ENCODE peak calls at places on chromosomes 12 and 14, in seven cellular contexts. K, F, V, T, J, M and I are unnamed samples.

GRCh38 chr12:113092478-113093408 is 36.2 kb downstream of the DTX1 start:
- DNase-seq in K (peak), F (peak), V (no peak), T (no peak), J (peak), M (no peak), I (no peak)

GRCh38 chr12:56676851-56677601 is 11.1 kb downstream of the PTGES3 start:
- DNase-seq in K (no peak), F (no peak), V (no peak), T (no peak), J (peak), M (no peak), I (no peak)

GRCh38 chr14:25896777-25897176 is 701.1 kb downstream of the NOVA1 start:
- DNase-seq in K (no peak), F (peak), V (no peak), T (no peak), J (no peak), M (no peak), I (no peak)

GRCh38 chr14:79279645-79280399 is 931.5 kb downstream of the DIO2 start:
- DNase-seq in K (peak), F (no peak), V (no peak), T (peak), J (peak), M (no peak), I (no peak)

GRCh38 chr12:42510823-42511222 is 78.7 kb downstream of the PRICKLE1 start:
- DNase-seq in K (no peak), F (peak), V (no peak), T (no peak), J (no peak), M (no peak), I (no peak)

GRCh38 chr14:103894723-103895059 is 33.6 kb upstream of the TDRD9 start:
- DNase-seq in K (no peak), F (no peak), V (no peak), T (no peak), J (no peak), M (no peak), I (no peak)

GRCh38 chr12:89016970-89017778 is 335.1 kb downstream of the DUSP6 start:
- DNase-seq in K (peak), F (peak), V (peak), T (peak), J (peak), M (peak), I (peak)

GRCh38 chr12:59320112-59320511 is 275.7 kb upstream of the SLC16A7 start:
- DNase-seq in K (no peak), F (no peak), V (no peak), T (no peak), J (no peak), M (no peak), I (no peak)

GRCh38 chr14:71001742-71002141 is 94.5 kb downstream of the PCNX1 start:
- DNase-seq in K (no peak), F (no peak), V (no peak), T (no peak), J (no peak), M (no peak), I (no peak)

GRCh38 chr12:92290016-92290685 is 144.5 kb upstream of the BTG1 start:
- DNase-seq in K (no peak), F (no peak), V (no peak), T (peak), J (peak), M (no peak), I (peak)

GRCh38 chr12:48019639-48020265 is 15.5 kb upstream of the COL2A1 start:
- DNase-seq in K (no peak), F (no peak), V (no peak), T (no peak), J (no peak), M (no peak), I (no peak)

GRCh38 chr14:69249603-69250002 is 10.4 kb upstream of the GALNT16 start:
- DNase-seq in K (no peak), F (no peak), V (no peak), T (no peak), J (no peak), M (no peak), I (no peak)

GRCh38 chr14:33754264-33754663 is 196.6 kb downstream of the EGLN3 start:
- DNase-seq in K (no peak), F (peak), V (no peak), T (no peak), J (no peak), M (no peak), I (no peak)

GRCh38 chr12:98656289-98657101 is 11.4 kb downstream of the APAF1 start:
- DNase-seq in K (no peak), F (no peak), V (no peak), T (no peak), J (peak), M (peak), I (no peak)